ENCODE peak calls at places on chromosome 18, in nine cellular contexts. One of them, this sample, is unnamed.

GRCh38 chr18:69686861-69687260 is 260.8 kb downstream of the CD226 start:
- DNase-seq in effector memory CD4-positive, alpha-beta T cell: no peak
- DNase-seq in cardiac fibroblast: peak; percentile 48
- DNase-seq in breast epithelium: no peak
- DNase-seq in transverse colon: no peak
- DNase-seq in fibroblast of pulmonary artery: peak; percentile 53
- DNase-seq in tibial nerve: no peak
- DNase-seq in HCT116: no peak
- DNase-seq in CD8-positive, alpha-beta T cell: no peak
- DNase-seq in this sample: no peak

GRCh38 chr18:72161686-72162085 is 382.5 kb downstream of the CBLN2 start:
- DNase-seq in effector memory CD4-positive, alpha-beta T cell: no peak
- DNase-seq in cardiac fibroblast: peak; percentile 0
- DNase-seq in breast epithelium: no peak
- DNase-seq in transverse colon: no peak
- DNase-seq in fibroblast of pulmonary artery: no peak
- DNase-seq in tibial nerve: no peak
- DNase-seq in HCT116: no peak
- DNase-seq in CD8-positive, alpha-beta T cell: no peak
- DNase-seq in this sample: no peak

GRCh38 chr18:63169853-63170252 is 149.7 kb downstream of the BCL2 start:
- DNase-seq in effector memory CD4-positive, alpha-beta T cell: no peak
- DNase-seq in cardiac fibroblast: no peak
- DNase-seq in breast epithelium: no peak
- DNase-seq in transverse colon: no peak
- DNase-seq in fibroblast of pulmonary artery: no peak
- DNase-seq in tibial nerve: no peak
- DNase-seq in HCT116: no peak
- DNase-seq in CD8-positive, alpha-beta T cell: no peak
- DNase-seq in this sample: no peak

GRCh38 chr18:7941533-7941932 is 374.4 kb downstream of the PTPRM start:
- DNase-seq in effector memory CD4-positive, alpha-beta T cell: no peak
- DNase-seq in cardiac fibroblast: no peak
- DNase-seq in breast epithelium: peak; percentile 61
- DNase-seq in transverse colon: peak; percentile 63
- DNase-seq in fibroblast of pulmonary artery: no peak
- DNase-seq in tibial nerve: no peak
- DNase-seq in HCT116: no peak
- DNase-seq in CD8-positive, alpha-beta T cell: no peak
- DNase-seq in this sample: no peak

GRCh38 chr18:79502785-79503184 is 107.1 kb downstream of the NFATC1 start:
- DNase-seq in effector memory CD4-positive, alpha-beta T cell: no peak
- DNase-seq in cardiac fibroblast: peak; percentile 63
- DNase-seq in breast epithelium: no peak
- DNase-seq in transverse colon: no peak
- DNase-seq in fibroblast of pulmonary artery: peak; percentile 59
- DNase-seq in tibial nerve: no peak
- DNase-seq in HCT116: no peak
- DNase-seq in CD8-positive, alpha-beta T cell: no peak
- DNase-seq in this sample: no peak

GRCh38 chr18:73724908-73725307 is 422.7 kb downstream of the FBXO15 start:
- DNase-seq in effector memory CD4-positive, alpha-beta T cell: no peak
- DNase-seq in cardiac fibroblast: no peak
- DNase-seq in breast epithelium: no peak
- DNase-seq in transverse colon: no peak
- DNase-seq in fibroblast of pulmonary artery: peak; percentile 37
- DNase-seq in tibial nerve: no peak
- DNase-seq in HCT116: no peak
- DNase-seq in CD8-positive, alpha-beta T cell: no peak
- DNase-seq in this sample: no peak

GRCh38 chr18:56575819-56576663 is 62.4 kb downstream of the TXNL1 start:
- DNase-seq in effector memory CD4-positive, alpha-beta T cell: no peak
- DNase-seq in cardiac fibroblast: peak; percentile 82
- DNase-seq in breast epithelium: no peak
- DNase-seq in transverse colon: no peak
- DNase-seq in fibroblast of pulmonary artery: peak; percentile 82
- DNase-seq in tibial nerve: no peak
- DNase-seq in HCT116: peak; percentile 43
- DNase-seq in CD8-positive, alpha-beta T cell: no peak
- DNase-seq in this sample: no peak

GRCh38 chr18:58076052-58076451 is 32.0 kb downstream of the NEDD4L start:
- DNase-seq in effector memory CD4-positive, alpha-beta T cell: no peak
- DNase-seq in cardiac fibroblast: peak; percentile 13
- DNase-seq in breast epithelium: no peak
- DNase-seq in transverse colon: no peak
- DNase-seq in fibroblast of pulmonary artery: no peak
- DNase-seq in tibial nerve: no peak
- DNase-seq in HCT116: no peak
- DNase-seq in CD8-positive, alpha-beta T cell: no peak
- DNase-seq in this sample: no peak

GRCh38 chr18:63422862-63423304 is 607 bp upstream of the VPS4B start:
- DNase-seq in effector memory CD4-positive, alpha-beta T cell: no peak
- DNase-seq in cardiac fibroblast: no peak
- DNase-seq in breast epithelium: peak; percentile 56
- DNase-seq in transverse colon: no peak
- DNase-seq in fibroblast of pulmonary artery: no peak
- DNase-seq in tibial nerve: peak; percentile 23
- DNase-seq in HCT116: peak; percentile 18
- DNase-seq in CD8-positive, alpha-beta T cell: no peak
- DNase-seq in this sample: no peak

GRCh38 chr18:9804517-9805104 is 81.2 kb upstream of the TXNDC2 start:
- DNase-seq in effector memory CD4-positive, alpha-beta T cell: no peak
- DNase-seq in cardiac fibroblast: no peak
- DNase-seq in breast epithelium: no peak
- DNase-seq in transverse colon: no peak
- DNase-seq in fibroblast of pulmonary artery: no peak
- DNase-seq in tibial nerve: no peak
- DNase-seq in HCT116: no peak
- DNase-seq in CD8-positive, alpha-beta T cell: no peak
- DNase-seq in this sample: no peak

GRCh38 chr18:11728247-11728646 is 39.2 kb downstream of the GNAL start:
- DNase-seq in effector memory CD4-positive, alpha-beta T cell: no peak
- DNase-seq in cardiac fibroblast: peak; percentile 25
- DNase-seq in breast epithelium: no peak
- DNase-seq in transverse colon: no peak
- DNase-seq in fibroblast of pulmonary artery: peak; percentile 25
- DNase-seq in tibial nerve: no peak
- DNase-seq in HCT116: peak; percentile 8
- DNase-seq in CD8-positive, alpha-beta T cell: no peak
- DNase-seq in this sample: no peak

GRCh38 chr18:77127769-77128671 is 4.6 kb downstream of the MBP start:
- DNase-seq in effector memory CD4-positive, alpha-beta T cell: no peak
- DNase-seq in cardiac fibroblast: peak; percentile 96
- DNase-seq in breast epithelium: no peak
- DNase-seq in transverse colon: peak; percentile 59
- DNase-seq in fibroblast of pulmonary artery: peak; percentile 92
- DNase-seq in tibial nerve: no peak
- DNase-seq in HCT116: no peak
- DNase-seq in CD8-positive, alpha-beta T cell: no peak
- DNase-seq in this sample: peak; percentile 55

GRCh38 chr18:51603111-51603510 is 405.6 kb upstream of the MEX3C start:
- DNase-seq in effector memory CD4-positive, alpha-beta T cell: no peak
- DNase-seq in cardiac fibroblast: no peak
- DNase-seq in breast epithelium: no peak
- DNase-seq in transverse colon: no peak
- DNase-seq in fibroblast of pulmonary artery: no peak
- DNase-seq in tibial nerve: no peak
- DNase-seq in HCT116: no peak
- DNase-seq in CD8-positive, alpha-beta T cell: no peak
- DNase-seq in this sample: no peak

GRCh38 chr18:58803978-58804377 is 60.7 kb upstream of the ZNF532 start:
- DNase-seq in effector memory CD4-positive, alpha-beta T cell: no peak
- DNase-seq in cardiac fibroblast: no peak
- DNase-seq in breast epithelium: no peak
- DNase-seq in transverse colon: no peak
- DNase-seq in fibroblast of pulmonary artery: no peak
- DNase-seq in tibial nerve: no peak
- DNase-seq in HCT116: no peak
- DNase-seq in CD8-positive, alpha-beta T cell: no peak
- DNase-seq in this sample: no peak

GRCh38 chr18:75249672-75250470 is 39.3 kb downstream of the TSHZ1 start:
- DNase-seq in effector memory CD4-positive, alpha-beta T cell: no peak
- DNase-seq in cardiac fibroblast: no peak
- DNase-seq in breast epithelium: no peak
- DNase-seq in transverse colon: no peak
- DNase-seq in fibroblast of pulmonary artery: no peak
- DNase-seq in tibial nerve: no peak
- DNase-seq in HCT116: no peak
- DNase-seq in CD8-positive, alpha-beta T cell: no peak
- DNase-seq in this sample: peak; percentile 29

GRCh38 chr18:43919565-43919964 is 642.3 kb upstream of the SYT4 start:
- DNase-seq in effector memory CD4-positive, alpha-beta T cell: no peak
- DNase-seq in cardiac fibroblast: peak; percentile 5
- DNase-seq in breast epithelium: no peak
- DNase-seq in transverse colon: no peak
- DNase-seq in fibroblast of pulmonary artery: peak; percentile 58
- DNase-seq in tibial nerve: no peak
- DNase-seq in HCT116: no peak
- DNase-seq in CD8-positive, alpha-beta T cell: no peak
- DNase-seq in this sample: no peak

GRCh38 chr18:50313031-50313607 is 25.6 kb upstream of the CXXC1 start:
- DNase-seq in effector memory CD4-positive, alpha-beta T cell: no peak
- DNase-seq in cardiac fibroblast: no peak
- DNase-seq in breast epithelium: no peak
- DNase-seq in transverse colon: no peak
- DNase-seq in fibroblast of pulmonary artery: no peak
- DNase-seq in tibial nerve: no peak
- DNase-seq in HCT116: no peak
- DNase-seq in CD8-positive, alpha-beta T cell: no peak
- DNase-seq in this sample: peak; percentile 75
- H3K4me3 ChIP-seq in effector memory CD4-positive, alpha-beta T cell: no peak overlapping the region
- H3K4me3 ChIP-seq in cardiac fibroblast: no peak overlapping the region
- H3K4me3 ChIP-seq in breast epithelium: no peak overlapping the region
- H3K4me3 ChIP-seq in transverse colon: no peak overlapping the region
- H3K4me3 ChIP-seq in fibroblast of pulmonary artery: no peak overlapping the region
- H3K4me3 ChIP-seq in tibial nerve: no peak overlapping the region
- H3K4me3 ChIP-seq in HCT116: no peak overlapping the region
- H3K4me3 ChIP-seq in CD8-positive, alpha-beta T cell: no peak overlapping the region
- H3K4me3 ChIP-seq in this sample: no peak overlapping the region

GRCh38 chr18:48933578-48934399 is 17.0 kb downstream of the SMAD7 start:
- DNase-seq in effector memory CD4-positive, alpha-beta T cell: no peak
- DNase-seq in cardiac fibroblast: no peak
- DNase-seq in breast epithelium: no peak
- DNase-seq in transverse colon: no peak
- DNase-seq in fibroblast of pulmonary artery: peak; percentile 6
- DNase-seq in tibial nerve: no peak
- DNase-seq in HCT116: no peak
- DNase-seq in CD8-positive, alpha-beta T cell: no peak
- DNase-seq in this sample: no peak
- H3K4me3 ChIP-seq in effector memory CD4-positive, alpha-beta T cell: no peak overlapping the region
- H3K4me3 ChIP-seq in cardiac fibroblast: no peak overlapping the region
- H3K4me3 ChIP-seq in breast epithelium: peak overlapping the region; percentile 50
- H3K4me3 ChIP-seq in transverse colon: no peak overlapping the region
- H3K4me3 ChIP-seq in fibroblast of pulmonary artery: no peak overlapping the region
- H3K4me3 ChIP-seq in tibial nerve: no peak overlapping the region
- H3K4me3 ChIP-seq in HCT116: no peak overlapping the region
- H3K4me3 ChIP-seq in CD8-positive, alpha-beta T cell: no peak overlapping the region
- H3K4me3 ChIP-seq in this sample: peak overlapping the region; percentile 50

DNA sequence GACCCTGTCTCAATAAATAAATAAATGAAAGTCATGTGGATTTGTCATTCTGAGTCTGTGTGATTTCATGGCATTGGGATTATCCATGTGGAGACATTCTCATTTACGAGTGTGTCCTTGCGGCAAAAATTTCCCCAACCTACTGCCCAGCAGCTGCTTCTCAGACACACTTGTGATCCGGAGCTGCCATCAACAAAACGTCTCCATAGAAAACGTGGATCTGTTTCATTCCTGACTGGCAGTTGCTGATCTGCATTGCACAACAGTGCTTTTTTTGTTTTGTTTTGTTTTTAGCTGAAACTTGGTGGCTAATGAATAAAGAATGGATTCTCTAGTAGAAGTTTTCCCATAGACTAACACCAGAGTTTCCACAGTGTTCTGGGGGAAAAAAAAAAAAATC is 74.7 kb downstream of the TGIF1 start:
- DNase-seq in effector memory CD4-positive, alpha-beta T cell: no peak
- DNase-seq in cardiac fibroblast: no peak
- DNase-seq in breast epithelium: no peak
- DNase-seq in transverse colon: no peak
- DNase-seq in fibroblast of pulmonary artery: no peak
- DNase-seq in tibial nerve: no peak
- DNase-seq in HCT116: no peak
- DNase-seq in CD8-positive, alpha-beta T cell: no peak
- DNase-seq in this sample: no peak
- H3K4me3 ChIP-seq in effector memory CD4-positive, alpha-beta T cell: no peak overlapping the region
- H3K4me3 ChIP-seq in cardiac fibroblast: no peak overlapping the region
- H3K4me3 ChIP-seq in breast epithelium: no peak overlapping the region
- H3K4me3 ChIP-seq in transverse colon: no peak overlapping the region
- H3K4me3 ChIP-seq in fibroblast of pulmonary artery: no peak overlapping the region
- H3K4me3 ChIP-seq in tibial nerve: no peak overlapping the region
- H3K4me3 ChIP-seq in HCT116: no peak overlapping the region
- H3K4me3 ChIP-seq in CD8-positive, alpha-beta T cell: no peak overlapping the region
- H3K4me3 ChIP-seq in this sample: no peak overlapping the region

GRCh38 chr18:5890606-5891360 is 4.5 kb downstream of the TMEM200C start:
- DNase-seq in effector memory CD4-positive, alpha-beta T cell: no peak
- DNase-seq in cardiac fibroblast: no peak
- DNase-seq in breast epithelium: no peak
- DNase-seq in transverse colon: no peak
- DNase-seq in fibroblast of pulmonary artery: peak; percentile 8
- DNase-seq in tibial nerve: no peak
- DNase-seq in HCT116: no peak
- DNase-seq in CD8-positive, alpha-beta T cell: no peak
- DNase-seq in this sample: peak; percentile 70

GRCh38 chr18:5891361-5892215 is 3.7 kb downstream of the TMEM200C start:
- DNase-seq in effector memory CD4-positive, alpha-beta T cell: no peak
- DNase-seq in cardiac fibroblast: no peak
- DNase-seq in breast epithelium: no peak
- DNase-seq in transverse colon: no peak
- DNase-seq in fibroblast of pulmonary artery: no peak
- DNase-seq in tibial nerve: no peak
- DNase-seq in HCT116: no peak
- DNase-seq in CD8-positive, alpha-beta T cell: no peak
- DNase-seq in this sample: no peak

GRCh38 chr18:5892772-5893431 is 2.4 kb downstream of the TMEM200C start:
- DNase-seq in effector memory CD4-positive, alpha-beta T cell: no peak
- DNase-seq in cardiac fibroblast: no peak
- DNase-seq in breast epithelium: no peak
- DNase-seq in transverse colon: no peak
- DNase-seq in fibroblast of pulmonary artery: no peak
- DNase-seq in tibial nerve: no peak
- DNase-seq in HCT116: no peak
- DNase-seq in CD8-positive, alpha-beta T cell: no peak
- DNase-seq in this sample: no peak

GRCh38 chr18:5894215-5894612 is 1.1 kb downstream of the TMEM200C start:
- DNase-seq in effector memory CD4-positive, alpha-beta T cell: no peak
- DNase-seq in cardiac fibroblast: no peak
- DNase-seq in breast epithelium: no peak
- DNase-seq in transverse colon: no peak
- DNase-seq in fibroblast of pulmonary artery: no peak
- DNase-seq in tibial nerve: no peak
- DNase-seq in HCT116: no peak
- DNase-seq in CD8-positive, alpha-beta T cell: no peak
- DNase-seq in this sample: no peak

DNA sequence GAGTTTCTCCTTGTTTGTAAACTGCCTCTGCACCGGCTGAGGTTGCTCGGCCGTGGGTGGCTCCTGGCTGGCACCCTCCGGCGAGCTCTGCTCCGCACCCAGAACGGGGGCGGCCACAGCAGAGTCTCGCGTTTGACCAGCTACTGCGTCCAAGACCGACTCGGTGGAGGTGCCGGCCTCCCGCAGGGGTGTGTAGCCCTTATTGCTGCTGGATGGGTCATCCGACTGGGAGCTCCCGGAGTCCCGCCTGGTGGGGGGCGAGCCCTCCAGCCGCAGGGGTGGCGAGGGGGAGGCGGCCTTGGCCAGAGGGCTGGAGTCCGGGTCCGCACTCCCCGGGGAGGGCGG is 5.1 kb downstream of the TMEM200C start:
- DNase-seq in effector memory CD4-positive, alpha-beta T cell: no peak
- DNase-seq in cardiac fibroblast: no peak
- DNase-seq in breast epithelium: no peak
- DNase-seq in transverse colon: no peak
- DNase-seq in fibroblast of pulmonary artery: no peak
- DNase-seq in tibial nerve: no peak
- DNase-seq in HCT116: no peak
- DNase-seq in CD8-positive, alpha-beta T cell: no peak
- DNase-seq in this sample: no peak
- H3K4me3 ChIP-seq in effector memory CD4-positive, alpha-beta T cell: no peak overlapping the region
- H3K4me3 ChIP-seq in cardiac fibroblast: no peak overlapping the region
- H3K4me3 ChIP-seq in breast epithelium: peak overlapping the region; percentile 79
- H3K4me3 ChIP-seq in transverse colon: peak overlapping the region; percentile 38
- H3K4me3 ChIP-seq in fibroblast of pulmonary artery: no peak overlapping the region
- H3K4me3 ChIP-seq in tibial nerve: no peak overlapping the region
- H3K4me3 ChIP-seq in HCT116: no peak overlapping the region
- H3K4me3 ChIP-seq in CD8-positive, alpha-beta T cell: no peak overlapping the region
- H3K4me3 ChIP-seq in this sample: peak overlapping the region; percentile 52